ENCODE peak calls at places on chromosomes 3 and 15, in nine cellular contexts. O is occipital lobe; L is NCI-H460; J is posterior cingulate gyrus; M is HFFc6; Y is activated T-cell treated with anti-CD3 and anti-CD28 coated beads for 24 hours; N is astrocyte of the spinal cord; V is psoas muscle; K is activated naive CD8-positive, alpha-beta T cell treated with anti-CD3 and anti-CD28 coated beads, Interleukin-2, amount 50 U/mL, for 16 hours. D is an unnamed sample.

GRCh38 chr3:101680466-101680865 is 3.5 kb upstream of the ZBTB11 start:
- DNase-seq in J (no peak), Y (no peak), L (no peak), N (no peak), V (no peak), M (no peak), K (no peak), O (no peak), D (no peak)

GRCh38 chr3:4826237-4827100 is 152.8 kb upstream of the BHLHE40 start:
- DNase-seq in Y (no peak), N (peak; percentile 47), O (peak; percentile 36), L (peak; percentile 50), M (no peak), K (no peak), J (peak; percentile 59), V (peak; percentile 87), D (no peak)

GRCh38 chr3:58688563-58688962 is 22.0 kb upstream of the FAM3D start:
- DNase-seq in Y (no peak), K (no peak), V (no peak), O (no peak), N (no peak), J (no peak), M (no peak), L (no peak), D (no peak)

GRCh38 chr3:9230596-9230995 is 18.9 kb downstream of the SRGAP3 start:
- DNase-seq in M (no peak), V (no peak), J (no peak), Y (no peak), L (no peak), N (no peak), K (no peak), O (no peak), D (no peak)

GRCh38 chr3:160886421-160886820 is 130.4 kb downstream of the PPM1L start:
- DNase-seq in N (no peak), V (no peak), K (no peak), L (no peak), M (no peak), O (no peak), Y (no peak), J (no peak), D (no peak)

GRCh38 chr15:59294574-59294960 is 78.1 kb downstream of the MYO1E start:
- DNase-seq in N (no peak), J (no peak), V (no peak), O (no peak), Y (no peak), L (no peak), M (peak; percentile 77), K (no peak), D (no peak)

GRCh38 chr3:114383875-114384557 is 90.2 kb downstream of the TIGIT start:
- DNase-seq in K (peak; percentile 32), O (peak; percentile 85), L (peak; percentile 57), V (peak; percentile 78), M (peak; percentile 78), N (peak; percentile 89), Y (peak; percentile 61), J (peak; percentile 86), D (peak; percentile 44)

GRCh38 chr3:140500473-140500872 is 177.4 kb upstream of the TRIM42 start:
- DNase-seq in K (no peak), N (no peak), Y (no peak), O (no peak), J (no peak), V (no peak), M (no peak), L (no peak), D (no peak)

GRCh38 chr15:56608140-56608778 is 125.0 kb downstream of the ZNF280D start:
- DNase-seq in O (no peak), V (no peak), L (no peak), N (peak; percentile 27), K (no peak), Y (no peak), J (no peak), M (no peak), D (no peak)

GRCh38 chr15:46709461-46709860 is 1007.8 kb upstream of the SEMA6D start:
- DNase-seq in N (no peak), V (no peak), L (no peak), J (no peak), M (no peak), O (no peak), Y (no peak), K (no peak), D (no peak)

GRCh38 chr3:50279255-50280016 is 549 bp downstream of the LSMEM2 start:
- DNase-seq in K (no peak), V (no peak), O (no peak), J (no peak), Y (no peak), N (no peak), L (no peak), M (no peak), D (no peak)

GRCh38 chr3:135516143-135516542 is 449.4 kb upstream of the PPP2R3A start:
- DNase-seq in M (peak; percentile 34), K (no peak), O (no peak), V (no peak), N (peak; percentile 31), J (no peak), L (peak; percentile 7), Y (no peak), D (peak; percentile 22)

GRCh38 chr15:76973362-76973743 is 21.6 kb upstream of the PSTPIP1 start:
- DNase-seq in V (no peak), N (no peak), K (peak; percentile 54), M (no peak), J (peak; percentile 42), Y (peak; percentile 59), L (no peak), O (no peak), D (peak; percentile 91)

GRCh38 chr3:43759297-43759782 is 68.6 kb downstream of the ABHD5 start:
- DNase-seq in K (no peak), J (no peak), V (peak; percentile 33), M (peak; percentile 90), Y (no peak), N (peak; percentile 53), L (no peak), O (no peak), D (no peak)

GRCh38 chr3:178672263-178672662 is 136.0 kb downstream of the KCNMB2 start:
- DNase-seq in N (peak; percentile 35), M (no peak), J (no peak), V (no peak), L (no peak), K (no peak), O (no peak), Y (no peak), D (no peak)

GRCh38 chr15:39925112-39925830 is 5.2 kb upstream of the GPR176 start:
- DNase-seq in N (peak; percentile 57), K (no peak), Y (no peak), M (no peak), L (no peak), V (no peak), J (no peak), O (no peak), D (peak; percentile 42)

GRCh38 chr15:34987182-34987488 is 952 bp downstream of the ZNF770 start:
- DNase-seq in N (no peak), M (no peak), Y (no peak), L (no peak), J (no peak), O (no peak), K (no peak), V (no peak), D (no peak)

GRCh38 chr3:172448661-172449467 is 608 bp upstream of the GHSR start:
- DNase-seq in Y (no peak), J (no peak), M (no peak), L (no peak), V (no peak), K (no peak), N (no peak), O (no peak), D (peak; percentile 41)

GRCh38 chr3:132730891-132731580 is 8.8 kb upstream of the NPHP3 start:
- DNase-seq in Y (no peak), J (no peak), N (peak; percentile 63), O (peak; percentile 19), V (no peak), K (no peak), L (peak; percentile 27), M (peak; percentile 40), D (peak; percentile 35)

GRCh38 chr15:91909574-91909973 is 56.1 kb downstream of the SLCO3A1 start:
- DNase-seq in O (no peak), Y (no peak), K (no peak), M (no peak), N (no peak), J (no peak), V (no peak), L (no peak), D (no peak)

GRCh38 chr3:164040991-164041390 is 1037.3 kb downstream of the SI start:
- DNase-seq in O (no peak), M (no peak), Y (no peak), V (no peak), L (no peak), J (no peak), K (no peak), N (peak; percentile 41), D (no peak)

GRCh38 chr3:111895079-111895478 is 36.0 kb downstream of the PHLDB2 start:
- DNase-seq in M (peak; percentile 55), L (peak; percentile 74), K (no peak), Y (no peak), J (no peak), O (no peak), V (no peak), N (peak; percentile 66), D (peak; percentile 6)

GRCh38 chr3:116148881-116149530 is 296.3 kb downstream of the LSAMP start:
- DNase-seq in N (peak; percentile 72), J (no peak), K (no peak), M (no peak), L (no peak), O (no peak), V (no peak), Y (no peak), D (no peak)

GRCh38 chr3:180855364-180855763 is 57.1 kb upstream of the FXR1 start:
- DNase-seq in K (no peak), V (no peak), M (no peak), J (no peak), Y (no peak), N (no peak), L (peak; percentile 3), O (no peak), D (peak; percentile 10)

GRCh38 chr15:75947117-75947516 is 43.4 kb downstream of the FBXO22 start:
- DNase-seq in N (peak; percentile 41), K (no peak), J (no peak), L (no peak), V (no peak), Y (no peak), O (peak; percentile 22), M (peak; percentile 85), D (no peak)

GRCh38 chr3:60013241-60013640 is 963.4 kb upstream of the CFAP20DC start:
- DNase-seq in Y (no peak), V (no peak), L (no peak), M (no peak), N (no peak), J (no peak), O (no peak), K (no peak), D (no peak)

GRCh38 chr3:69110941-69111546 is 11.4 kb downstream of the LMOD3 start:
- DNase-seq in J (no peak), N (no peak), M (no peak), L (no peak), K (no peak), Y (no peak), V (no peak), O (no peak), D (no peak)

GRCh38 chr15:62359416-62359815 is 194.3 kb upstream of the C2CD4B start:
- DNase-seq in K (no peak), O (no peak), J (no peak), L (no peak), N (no peak), V (no peak), M (no peak), Y (no peak), D (no peak)

GRCh38 chr3:113291572-113291971 is 80.2 kb downstream of the BOC start:
- DNase-seq in Y (no peak), O (no peak), K (no peak), N (no peak), J (no peak), V (no peak), M (no peak), L (no peak), D (no peak)

GRCh38 chr3:97821413-97821809 is 400 bp upstream of the CRYBG3 start:
- DNase-seq in O (peak; percentile 49), M (peak; percentile 61), V (peak; percentile 49), N (peak; percentile 77), Y (peak; percentile 24), K (no peak), L (no peak), J (peak; percentile 36), D (peak; percentile 40)

GRCh38 chr3:142267269-142267668 is 41.9 kb upstream of the GK5 start:
- DNase-seq in Y (no peak), N (no peak), M (no peak), O (no peak), K (no peak), V (no peak), L (no peak), J (no peak), D (no peak)